ENCODE peak calls at places on chromosomes 2 and 18, in eight cellular contexts. D is transverse colon, H is GM12878, E is stomach, T is vagina, P is endothelial cell of umbilical vein, X is HCT116, U is breast epithelium. Z is an unnamed sample.
A peak's percentile ranks its signal among the peaks of the same experiment; 100 is the strongest.

GRCh38 chr2:149028377-149028776 is 10.1 kb upstream of the LYPD6B start:
- DNase-seq in D (no peak), H (no peak), E (no peak), T (no peak), P (no peak), X (no peak), U (no peak), Z (no peak)

GRCh38 chr2:64210816-64211215 is 66.6 kb upstream of the PELI1 start:
- DNase-seq in D (peak; percentile 44), H (no peak), E (no peak), T (no peak), P (no peak), X (no peak), U (no peak), Z (no peak)

GRCh38 chr2:39650468-39650867 is 15.2 kb upstream of the TMEM178A start:
- DNase-seq in D (no peak), H (no peak), E (no peak), T (no peak), P (no peak), X (no peak), U (no peak), Z (no peak)

GRCh38 chr2:172200495-172201085 is 97.9 kb upstream of the DLX2 start:
- DNase-seq in D (no peak), H (no peak), E (no peak), T (no peak), P (peak; percentile 53), X (peak; percentile 49), U (no peak), Z (no peak)

GRCh38 chr2:233331536-233331935 is 22.8 kb upstream of the DGKD start:
- DNase-seq in D (peak; percentile 77), H (peak; percentile 80), E (peak; percentile 60), T (no peak), P (no peak), X (no peak), U (peak; percentile 43), Z (no peak)

GRCh38 chr18:54254265-54254758 is 15.0 kb upstream of the POLI start:
- DNase-seq in D (no peak), H (no peak), E (no peak), T (no peak), P (no peak), X (peak; percentile 27), U (no peak), Z (no peak)

GRCh38 chr2:179467111-179467510 is 202.5 kb upstream of the SESTD1 start:
- DNase-seq in D (no peak), H (no peak), E (no peak), T (no peak), P (peak; percentile 60), X (no peak), U (no peak), Z (no peak)

GRCh38 chr2:43169091-43169936 is 57.1 kb downstream of the ZFP36L2 start:
- DNase-seq in D (peak; percentile 91), H (peak; percentile 77), E (peak; percentile 80), T (no peak), P (no peak), X (no peak), U (peak; percentile 50), Z (no peak)

GRCh38 chr2:137302957-137303356 is 537.6 kb downstream of the THSD7B start:
- DNase-seq in D (no peak), H (no peak), E (no peak), T (no peak), P (no peak), X (no peak), U (no peak), Z (no peak)

GRCh38 chr2:216210711-216211131 is 101.6 kb downstream of the XRCC5 start:
- DNase-seq in D (no peak), H (no peak), E (no peak), T (no peak), P (peak; percentile 25), X (no peak), U (no peak), Z (no peak)

GRCh38 chr2:226873051-226873620 is 37.3 kb downstream of the RHBDD1 start:
- DNase-seq in D (no peak), H (no peak), E (no peak), T (no peak), P (no peak), X (no peak), U (no peak), Z (no peak)
- TF ChIP-seq POLR2AphosphoS5 in D (no peak), H (no peak), E (no peak), T (no peak), P (no peak), X (no peak), U (no peak), Z (no peak)

GRCh38 chr18:5237083-5237722 is 40.1 kb upstream of the AKAIN1 start:
- DNase-seq in D (no peak), H (no peak), E (no peak), T (no peak), P (no peak), X (no peak), U (no peak), Z (no peak)

GRCh38 chr18:5239447-5239846 is 42.4 kb upstream of the AKAIN1 start:
- DNase-seq in D (no peak), H (no peak), E (no peak), T (no peak), P (no peak), X (no peak), U (no peak), Z (no peak)

GRCh38 chr18:5238371-5238758 is 41.3 kb upstream of the AKAIN1 start:
- DNase-seq in D (peak; percentile 82), H (no peak), E (peak; percentile 72), T (no peak), P (no peak), X (no peak), U (no peak), Z (no peak)

DNA sequence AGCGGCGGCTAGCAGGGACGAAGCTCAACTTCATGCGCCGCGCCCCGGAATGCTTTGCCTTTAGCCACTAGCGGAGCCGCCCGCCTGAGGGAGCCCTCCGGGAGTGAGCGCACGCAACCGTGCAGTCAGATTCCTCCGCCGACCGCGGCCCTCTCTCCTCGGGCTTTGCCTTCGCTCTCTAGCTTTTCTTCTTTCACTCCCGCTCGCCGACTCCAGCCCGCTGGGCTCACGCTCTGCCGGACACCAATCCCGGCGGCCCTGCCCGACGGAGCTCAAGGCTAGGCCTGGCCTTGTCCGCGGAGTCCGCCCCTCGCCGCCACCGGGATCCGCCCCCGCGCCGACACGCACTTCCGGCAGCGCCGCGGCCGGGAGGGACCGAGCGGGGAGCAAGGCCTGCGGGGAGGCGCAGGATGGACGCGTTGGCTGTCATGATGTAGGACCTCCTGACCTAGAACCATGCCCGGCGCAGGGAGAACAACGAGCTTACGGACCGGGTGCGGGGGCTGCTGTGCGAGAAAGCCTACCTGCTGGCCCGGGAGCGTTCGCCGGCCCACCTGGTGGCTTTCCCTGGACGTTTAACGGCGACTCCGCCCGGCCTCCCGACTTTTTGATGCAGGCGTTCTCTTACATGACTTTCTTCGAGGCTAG is 40.8 kb upstream of the AKAIN1 start:
- DNase-seq in D (peak; percentile 89), H (peak; percentile 51), E (peak; percentile 87), T (no peak), P (peak; percentile 91), X (no peak), U (peak; percentile 73), Z (peak; percentile 8)
- H3K27ac ChIP-seq in D (peak overlapping the region; percentile 95), H (peak overlapping the region; percentile 98), E (peak overlapping the region; percentile 99), T (peak overlapping the region; percentile 85), P (peak overlapping the region; percentile 73), X (no peak overlapping the region), U (peak overlapping the region; percentile 97), Z (peak overlapping the region; percentile 77)

GRCh38 chr2:123687064-123687463 is 338.0 kb upstream of the CNTNAP5 start:
- DNase-seq in D (no peak), H (no peak), E (no peak), T (no peak), P (no peak), X (no peak), U (no peak), Z (no peak)
- H3K9me3 ChIP-seq in D (no peaks in the 10 kb centered on the region), H (no peaks in the 10 kb centered on the region), E (no peaks in the 10 kb centered on the region), T (no peaks in the 10 kb centered on the region), P (peaks cover 2% of the 10 kb centered on the region), X (peaks cover 13% of the 10 kb centered on the region), U (no peaks in the 10 kb centered on the region), Z (no peaks in the 10 kb centered on the region)

GRCh38 chr2:238475571-238475970 is 48.8 kb downstream of the ASB1 start:
- DNase-seq in D (no peak), H (no peak), E (no peak), T (no peak), P (no peak), X (no peak), U (no peak), Z (no peak)
- TF ChIP-seq POLR2AphosphoS5 in D (peak; percentile 42), H (no peak), E (no peak), T (peak; percentile 12), P (no peak), X (no peak), U (no peak), Z (no peak)

GRCh38 chr18:9779630-9780029 is 71.5 kb downstream of the RAB31 start:
- DNase-seq in D (peak; percentile 49), H (no peak), E (peak; percentile 27), T (no peak), P (no peak), X (no peak), U (no peak), Z (no peak)
- H3K27ac ChIP-seq in D (no peak overlapping the region), H (no peak overlapping the region), E (no peak overlapping the region), T (no peak overlapping the region), P (no peak overlapping the region), X (no peak overlapping the region), U (no peak overlapping the region), Z (no peak overlapping the region)

DNA sequence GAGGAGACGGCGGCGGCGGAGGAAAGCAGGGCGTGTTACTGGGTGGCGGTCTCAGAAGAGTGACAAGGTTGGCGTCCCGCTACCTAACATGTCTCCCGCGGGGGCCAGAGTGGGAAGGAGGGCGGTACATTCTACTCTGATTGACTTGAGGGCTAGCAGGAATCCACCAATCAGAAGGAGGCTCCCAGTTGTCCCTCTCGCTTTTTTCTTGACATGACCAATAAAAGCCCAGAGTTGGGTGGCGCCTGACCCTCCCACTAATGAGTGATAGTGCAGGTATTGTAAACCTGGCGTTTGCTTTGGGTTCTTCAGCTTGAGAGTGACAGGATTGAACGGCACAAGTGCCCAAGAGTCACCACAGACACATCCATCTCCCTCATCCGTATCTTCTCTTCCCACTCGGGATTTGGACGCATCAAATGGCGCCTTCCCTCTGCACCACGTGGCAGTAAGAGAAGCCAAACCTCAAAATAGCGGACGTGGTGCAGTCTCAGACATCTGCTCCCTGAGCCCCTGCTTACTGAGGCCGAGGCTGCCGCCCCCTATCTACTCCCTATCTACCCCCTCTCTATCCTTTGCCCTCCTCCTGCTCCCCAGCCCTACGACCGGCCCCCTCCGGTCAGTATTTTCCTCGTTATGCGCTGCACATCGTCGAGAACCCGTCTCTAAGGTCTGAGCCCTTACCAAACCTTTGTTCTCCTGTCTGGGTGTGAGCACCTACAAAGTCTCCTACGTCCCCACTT is 746 bp upstream of the FAM161A start:
- DNase-seq in D (peak; percentile 91), H (peak; percentile 93), E (peak; percentile 90), T (peak; percentile 96), P (peak; percentile 95), X (peak; percentile 97), U (peak; percentile 92), Z (peak; percentile 94)
- H3K9me3 ChIP-seq in D (no peaks in the 10 kb centered on the region), H (no peaks in the 10 kb centered on the region), E (no peaks in the 10 kb centered on the region), T (no peaks in the 10 kb centered on the region), P (no peaks in the 10 kb centered on the region), X (no peaks in the 10 kb centered on the region), U (no peaks in the 10 kb centered on the region), Z (no peaks in the 10 kb centered on the region)

Z was measured in SK-N-MC.